ENCODE peak calls at places on chromosomes 7 and 10, in ten cellular contexts. E, Q, U, G, Z, F, X, W, R and D are unnamed samples.

GRCh38 chr7:49479421-49479820 is 294.0 kb upstream of the VWC2 start:
- DNase-seq in E (no peak), Q (no peak), U (no peak), G (no peak), Z (no peak), F (no peak), X (no peak), W (no peak), R (no peak), D (no peak)

GRCh38 chr10:71333154-71333887 is 14.3 kb downstream of the SLC29A3 start:
- DNase-seq in E (no peak), Q (no peak), U (no peak), G (no peak), Z (no peak), F (peak; percentile 3), X (peak; percentile 66), W (no peak), R (peak; percentile 60), D (no peak)

GRCh38 chr7:107405559-107405958 is 64.3 kb upstream of the GPR22 start:
- DNase-seq in E (no peak), Q (no peak), U (no peak), G (no peak), Z (peak; percentile 20), F (no peak), X (no peak), W (no peak), R (no peak), D (no peak)

GRCh38 chr7:153190452-153190851 is 430.9 kb downstream of the ACTR3B start:
- DNase-seq in E (no peak), Q (no peak), U (peak; percentile 90), G (no peak), Z (no peak), F (no peak), X (no peak), W (no peak), R (no peak), D (peak; percentile 34)

GRCh38 chr10:59064759-59065498 is 111.5 kb upstream of the PHYHIPL start:
- DNase-seq in E (no peak), Q (no peak), U (no peak), G (no peak), Z (no peak), F (no peak), X (no peak), W (no peak), R (no peak), D (no peak)

GRCh38 chr7:107315821-107316220 is 147.0 kb downstream of the HBP1 start:
- DNase-seq in E (peak; percentile 4), Q (no peak), U (no peak), G (no peak), Z (no peak), F (no peak), X (no peak), W (no peak), R (no peak), D (no peak)

GRCh38 chr7:150948791-150949251 is 29.3 kb downstream of the KCNH2 start:
- DNase-seq in E (no peak), Q (no peak), U (no peak), G (peak; percentile 5), Z (no peak), F (no peak), X (peak; percentile 42), W (peak; percentile 70), R (no peak), D (no peak)

GRCh38 chr10:28913436-28913835 is 236.1 kb downstream of the BAMBI start:
- DNase-seq in E (no peak), Q (no peak), U (no peak), G (no peak), Z (no peak), F (no peak), X (no peak), W (no peak), R (no peak), D (no peak)

GRCh38 chr10:5196613-5197234 is at the start of gene AKR1C4:
- DNase-seq in E (peak; percentile 1), Q (peak; percentile 28), U (no peak), G (no peak), Z (peak; percentile 67), F (no peak), X (no peak), W (no peak), R (no peak), D (no peak)

GRCh38 chr10:70480254-70480861 is 1.8 kb downstream of the PALD1 start:
- DNase-seq in E (no peak), Q (no peak), U (no peak), G (no peak), Z (no peak), F (peak; percentile 49), X (no peak), W (no peak), R (no peak), D (no peak)

GRCh38 chr10:123529146-123529760 is 136.9 kb upstream of the GPR26 start:
- DNase-seq in E (no peak), Q (no peak), U (no peak), G (no peak), Z (no peak), F (no peak), X (no peak), W (no peak), R (no peak), D (no peak)

GRCh38 chr7:106358103-106358663 is 73.4 kb upstream of the NAMPT start:
- DNase-seq in E (peak; percentile 59), Q (peak; percentile 23), U (no peak), G (no peak), Z (no peak), F (no peak), X (no peak), W (no peak), R (no peak), D (no peak)

DNA sequence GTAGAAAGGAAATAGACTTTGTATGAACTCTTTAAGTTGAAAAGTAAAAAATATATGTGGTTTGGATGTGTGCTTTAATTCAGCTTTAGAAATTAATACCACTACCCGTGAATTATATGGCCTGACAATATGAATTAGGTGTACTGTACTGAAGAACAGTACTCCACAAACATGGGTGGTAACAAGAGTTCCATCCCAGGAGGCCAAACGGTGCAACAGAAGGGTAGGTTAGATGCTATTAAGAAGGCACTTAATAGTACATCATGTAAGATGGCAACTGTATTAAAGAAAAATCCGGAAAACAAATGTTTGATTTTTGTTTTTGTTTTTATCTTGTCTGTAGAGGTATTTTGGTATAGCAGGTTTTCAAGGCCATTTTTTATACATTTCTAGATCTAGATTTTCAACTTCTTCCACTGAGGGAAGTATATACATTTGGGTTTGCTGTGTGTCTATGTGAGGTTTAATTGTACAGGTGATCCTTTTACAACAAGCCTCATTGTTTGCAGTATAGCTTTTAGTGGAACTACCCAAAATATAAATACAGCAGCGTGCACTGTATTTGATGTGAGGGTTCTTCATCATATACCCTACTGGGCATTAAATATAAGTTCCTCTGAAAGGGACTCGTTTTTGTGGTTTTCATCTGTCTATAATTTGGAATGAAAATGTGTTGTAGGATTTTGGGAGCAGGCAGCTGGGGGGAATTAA is 115.7 kb downstream of the SVOPL start:
- DNase-seq in E (no peak), Q (no peak), U (no peak), G (no peak), Z (no peak), F (no peak), X (no peak), W (no peak), R (no peak), D (no peak)
- H3K36me3 ChIP-seq in E (peaks cover 49% of the 10 kb centered on the region), Q (no peaks in the 10 kb centered on the region), U (peaks cover 2% of the 10 kb centered on the region), G (no peaks in the 10 kb centered on the region), Z (peaks cover 4% of the 10 kb centered on the region), F (peaks cover 8% of the 10 kb centered on the region), X (peaks cover 66% of the 10 kb centered on the region), W (peaks cover 71% of the 10 kb centered on the region), R (no peaks in the 10 kb centered on the region), D (peaks cover 69% of the 10 kb centered on the region)

GRCh38 chr10:95756796-95757657 is 1.1 kb downstream of the ENTPD1 start:
- DNase-seq in E (no peak), Q (no peak), U (no peak), G (no peak), Z (no peak), F (no peak), X (no peak), W (no peak), R (no peak), D (no peak)
- H3K4me3 ChIP-seq in E (peak overlapping the region; percentile 4), Q (no peak overlapping the region), U (no peak overlapping the region), G (peak overlapping the region; percentile 30), Z (no peak overlapping the region), F (no peak overlapping the region), X (peak overlapping the region; percentile 52), W (peak overlapping the region; percentile 41), R (no peak overlapping the region), D (no peak overlapping the region)

GRCh38 chr10:62023289-62023688 is 121.8 kb downstream of the ARID5B start:
- DNase-seq in E (no peak), Q (no peak), U (no peak), G (no peak), Z (no peak), F (no peak), X (no peak), W (no peak), R (no peak), D (no peak)

GRCh38 chr10:62022830-62023229 is 121.3 kb downstream of the ARID5B start:
- DNase-seq in E (no peak), Q (no peak), U (no peak), G (no peak), Z (peak; percentile 36), F (no peak), X (no peak), W (no peak), R (no peak), D (no peak)

GRCh38 chr10:62025134-62025794 is 123.8 kb downstream of the ARID5B start:
- DNase-seq in E (no peak), Q (no peak), U (no peak), G (no peak), Z (no peak), F (no peak), X (no peak), W (no peak), R (no peak), D (no peak)

GRCh38 chr10:62021978-62022802 is 120.7 kb downstream of the ARID5B start:
- DNase-seq in E (no peak), Q (no peak), U (peak; percentile 90), G (no peak), Z (no peak), F (no peak), X (no peak), W (no peak), R (no peak), D (no peak)

DNA sequence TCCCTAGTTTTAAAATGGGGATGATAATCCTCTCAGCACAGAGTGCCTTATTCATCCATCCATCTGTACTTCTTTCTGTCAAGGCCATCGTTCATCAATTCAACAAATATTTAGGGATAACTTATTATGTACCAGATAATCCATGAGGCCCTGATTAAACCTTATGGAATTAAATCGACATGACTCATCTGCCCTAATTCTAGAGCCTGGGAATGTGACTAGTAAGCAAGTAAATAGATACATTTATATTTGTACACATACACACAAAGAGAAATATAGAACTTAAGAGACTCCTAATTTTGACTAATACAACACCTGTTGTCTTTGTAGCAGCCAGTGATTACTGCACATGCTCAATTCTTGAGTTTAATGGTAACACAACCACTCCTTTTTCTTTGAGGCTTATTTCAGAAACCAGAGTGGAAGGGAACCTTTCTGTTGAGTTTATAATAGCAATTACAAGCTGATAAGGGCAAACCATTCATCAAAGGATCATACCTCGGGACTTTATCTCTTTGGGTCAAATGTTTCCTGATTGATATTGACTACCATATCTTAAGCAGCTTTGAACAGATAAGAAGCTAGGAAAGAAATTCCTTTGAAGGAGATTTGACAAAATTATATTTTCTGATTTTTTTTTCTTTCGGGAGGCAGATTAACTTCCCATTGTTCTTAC is 122.7 kb downstream of the ARID5B start:
- DNase-seq in E (no peak), Q (no peak), U (peak; percentile 59), G (no peak), Z (peak; percentile 82), F (no peak), X (no peak), W (no peak), R (no peak), D (no peak)
- H3K4me1 ChIP-seq in E (peaks cover 76% of the 10 kb centered on the region), Q (peaks cover 48% of the 10 kb centered on the region), U (peaks cover 15% of the 10 kb centered on the region), G (peaks cover 6% of the 10 kb centered on the region), Z (peaks cover 6% of the 10 kb centered on the region), F (no peaks in the 10 kb centered on the region), X (peaks cover 9% of the 10 kb centered on the region), W (peaks cover 41% of the 10 kb centered on the region), R (peaks cover 71% of the 10 kb centered on the region), D (peaks cover 20% of the 10 kb centered on the region)

GRCh38 chr7:4325732-4326131 is 356.4 kb upstream of the FOXK1 start:
- DNase-seq in E (no peak), Q (no peak), U (no peak), G (no peak), Z (no peak), F (no peak), X (peak; percentile 55), W (no peak), R (no peak), D (no peak)
- H3K36me3 ChIP-seq in E (no peaks in the 10 kb centered on the region), Q (no peaks in the 10 kb centered on the region), U (no peaks in the 10 kb centered on the region), G (no peaks in the 10 kb centered on the region), Z (no peaks in the 10 kb centered on the region), F (no peaks in the 10 kb centered on the region), X (no peaks in the 10 kb centered on the region), W (no peaks in the 10 kb centered on the region), R (no peaks in the 10 kb centered on the region), D (no peaks in the 10 kb centered on the region)